ENCODE peak calls at places on chromosomes 12 and 14, in four cellular contexts. V, L, C and J are unnamed samples.

GRCh38 chr12:68888243-68888642 is 44.7 kb downstream of the CPM start:
- DNase-seq in V (no peak), L (no peak), C (no peak), J (no peak)

GRCh38 chr12:75177997-75178396 is 31.6 kb downstream of the KCNC2 start:
- DNase-seq in V (no peak), L (peak; percentile 7), C (no peak), J (peak; percentile 28)

GRCh38 chr12:63821781-63822251 is 22.7 kb upstream of the SRGAP1 start:
- DNase-seq in V (no peak), L (no peak), C (no peak), J (no peak)

GRCh38 chr12:122837306-122838265 is 2.3 kb downstream of the HIP1R start:
- DNase-seq in V (no peak), L (peak; percentile 57), C (no peak), J (no peak)

GRCh38 chr12:93707836-93708235 is 30.7 kb downstream of the CRADD start:
- DNase-seq in V (no peak), L (peak; percentile 62), C (no peak), J (peak; percentile 59)

GRCh38 chr12:101823891-101824290 is 6.9 kb downstream of the GNPTAB start:
- DNase-seq in V (peak; percentile 52), L (peak; percentile 21), C (no peak), J (peak; percentile 82)

GRCh38 chr14:63632932-63633514 is 8.6 kb downstream of the WDR89 start:
- DNase-seq in V (no peak), L (peak; percentile 9), C (no peak), J (peak; percentile 30)

GRCh38 chr14:25017562-25017961 is 32.4 kb downstream of the STXBP6 start:
- DNase-seq in V (no peak), L (no peak), C (no peak), J (no peak)

GRCh38 chr12:21538259-21538658 is 12.2 kb downstream of the SPX start:
- DNase-seq in V (no peak), L (no peak), C (no peak), J (no peak)

GRCh38 chr12:42409471-42409870 is 83.5 kb downstream of the PPHLN1 start:
- DNase-seq in V (no peak), L (no peak), C (no peak), J (no peak)
- TF ChIP-seq MYC in V (no peak), L (no peak), C (no peak), J (no peak)

GRCh38 chr12:111580119-111580425 is 19.0 kb downstream of the ATXN2 start:
- DNase-seq in V (no peak), L (no peak), C (no peak), J (no peak)

GRCh38 chr12:111580737-111581136 is 18.4 kb downstream of the ATXN2 start:
- DNase-seq in V (no peak), L (no peak), C (no peak), J (no peak)

GRCh38 chr12:111581434-111582132 is 17.5 kb downstream of the ATXN2 start:
- DNase-seq in V (no peak), L (no peak), C (no peak), J (no peak)

GRCh38 chr12:111578971-111579340 is 20.2 kb downstream of the ATXN2 start:
- DNase-seq in V (no peak), L (no peak), C (no peak), J (no peak)

GRCh38 chr12:111578276-111578970 is 20.7 kb downstream of the ATXN2 start:
- DNase-seq in V (peak; percentile 26), L (peak; percentile 89), C (no peak), J (peak; percentile 78)
- TF ChIP-seq SMC3 in V (no peak), L (no peak), C (no peak), J (no peak)

GRCh38 chr12:32906407-32907165 is 10.0 kb upstream of the PKP2 start:
- DNase-seq in V (no peak), L (peak; percentile 74), C (peak; percentile 78), J (no peak)
- TF ChIP-seq MYC in V (no peak), L (no peak), C (no peak), J (no peak)

DNA sequence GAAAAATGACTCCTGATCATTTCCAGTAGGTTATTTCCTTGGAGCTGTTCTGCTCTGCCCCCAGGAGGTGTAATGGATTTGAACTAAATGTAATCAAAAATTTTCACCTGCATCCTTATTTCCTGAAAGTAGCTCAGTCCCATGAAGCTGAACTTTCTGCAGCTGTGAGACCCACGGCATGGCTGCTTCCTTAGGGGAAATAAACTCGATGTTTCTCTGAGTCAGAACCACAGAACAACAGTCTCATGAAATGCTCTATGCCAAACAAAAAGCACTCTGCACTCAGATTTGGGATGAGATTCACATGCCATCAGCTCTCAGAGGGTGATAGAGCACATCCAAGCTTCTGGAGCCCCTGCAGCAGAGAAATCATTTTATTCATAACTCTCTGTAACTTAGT is 224.1 kb upstream of the PLEKHG7 start:
- DNase-seq in V (no peak), L (no peak), C (no peak), J (no peak)
- TF ChIP-seq SMC3 in V (no peak), L (no peak), C (no peak), J (no peak)

DNA sequence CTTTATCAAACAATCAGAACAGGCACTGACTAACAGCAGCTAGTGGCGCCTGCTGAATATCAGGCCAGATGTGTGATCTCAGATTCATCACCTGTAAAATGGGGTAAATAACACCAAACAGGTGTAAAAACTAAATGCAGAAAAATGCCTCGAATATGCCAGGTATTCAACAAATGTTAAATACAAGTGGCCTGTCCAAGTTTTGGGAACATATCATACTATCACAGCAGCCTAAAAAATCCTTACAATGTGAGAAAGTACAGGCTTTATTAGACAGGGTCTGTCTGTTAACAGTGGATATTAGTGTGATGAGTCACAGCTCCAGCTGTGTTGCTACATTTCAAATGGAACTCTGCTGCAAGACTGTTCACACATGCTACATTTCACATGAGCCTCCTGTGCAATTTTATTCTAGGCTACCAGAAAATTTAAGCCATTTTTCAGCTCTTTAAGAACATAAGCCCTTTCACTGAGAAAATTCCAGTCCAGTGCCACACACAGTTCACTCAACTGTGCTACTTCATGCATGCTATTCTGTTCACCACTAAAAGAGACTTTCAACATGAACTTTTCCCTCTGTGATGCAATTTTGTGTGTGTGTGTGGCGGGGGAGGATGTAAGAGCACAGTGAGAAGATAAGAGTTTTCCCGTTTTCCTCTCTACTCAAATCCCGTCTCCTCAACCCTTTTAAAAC is 56.7 kb downstream of the MSRB3 start:
- DNase-seq in V (no peak), L (peak; percentile 86), C (no peak), J (peak; percentile 13)
- TF ChIP-seq MYC in V (no peak), L (no peak), C (no peak), J (no peak)